ENCODE peak calls at places on chromosomes 16 and 17, in ten cellular contexts. K is germinal center; B is glutamatergic neuron; I is NCI-H187; V is T-helper 2 cell; T is stimulated activated CD8-positive, alpha-beta memory T cell treated with anti-CD3 and anti-CD28 coated beads, Interleukin-4, amount 100 ng/mL, for 24 hours; D is cardiac muscle cell; H is mesendoderm; Q is stimulated activated CD4-positive, alpha-beta T cell treated with anti-CD3 and anti-CD28 coated beads, Interleukin-15, amount 100 ng/mL, for 24 hours; C is heart right ventricle. X is an unnamed sample.

GRCh38 chr16:68920349-68920748 is 77.0 kb downstream of the TANGO6 start:
- DNase-seq in K (no peak), B (no peak), I (no peak), V (no peak), T (no peak), D (no peak), H (no peak), Q (no peak), C (no peak), X (no peak)

GRCh38 chr16:12257926-12258561 is 281.5 kb downstream of the SNX29 start:
- DNase-seq in K (no peak), B (peak), I (peak), V (no peak), T (no peak), D (peak), H (peak), Q (no peak), C (no peak), X (peak)

GRCh38 chr17:32910769-32911168 is 17.2 kb upstream of the TMEM98 start:
- DNase-seq in K (no peak), B (no peak), I (no peak), V (no peak), T (no peak), D (no peak), H (no peak), Q (no peak), C (no peak), X (no peak)

GRCh38 chr17:49836111-49837030 is 11.5 kb downstream of the TAC4 start:
- DNase-seq in K (no peak), B (no peak), I (no peak), V (no peak), T (no peak), D (no peak), H (peak), Q (no peak), C (no peak), X (no peak)

GRCh38 chr17:82791532-82791931 is 39.7 kb downstream of the TBCD start:
- DNase-seq in K (no peak), B (no peak), I (no peak), V (no peak), T (no peak), D (no peak), H (no peak), Q (no peak), C (no peak), X (no peak)

GRCh38 chr17:34706029-34706428 is 126.6 kb downstream of the TMEM132E start:
- DNase-seq in K (no peak), B (no peak), I (no peak), V (no peak), T (no peak), D (peak), H (peak), Q (peak), C (peak), X (no peak)

GRCh38 chr17:64128787-64129514 is 993 bp downstream of the ERN1 start:
- DNase-seq in K (no peak), B (no peak), I (no peak), V (no peak), T (no peak), D (no peak), H (peak), Q (no peak), C (no peak), X (no peak)

GRCh38 chr17:17868637-17869522 is 32.1 kb upstream of the SREBF1 start:
- DNase-seq in K (no peak), B (no peak), I (no peak), V (no peak), T (no peak), D (no peak), H (peak), Q (no peak), C (no peak), X (no peak)

GRCh38 chr17:79960788-79961522 is 74.7 kb downstream of the TBC1D16 start:
- DNase-seq in K (no peak), B (no peak), I (no peak), V (no peak), T (no peak), D (no peak), H (no peak), Q (no peak), C (no peak), X (no peak)

GRCh38 chr16:69820926-69821541 is 58.9 kb downstream of the WWP2 start:
- DNase-seq in K (no peak), B (no peak), I (no peak), V (no peak), T (no peak), D (no peak), H (no peak), Q (no peak), C (no peak), X (peak)

GRCh38 chr17:37137070-37137610 is 188.4 kb downstream of the AATF start:
- DNase-seq in K (no peak), B (no peak), I (no peak), V (no peak), T (no peak), D (no peak), H (peak), Q (no peak), C (no peak), X (no peak)

GRCh38 chr16:81181013-81181720 is 57.3 kb upstream of the BCO1 start:
- DNase-seq in K (no peak), B (peak), I (peak), V (no peak), T (no peak), D (peak), H (peak), Q (no peak), C (peak), X (no peak)

GRCh38 chr17:40153603-40154238 is 13.4 kb downstream of the CASC3 start:
- DNase-seq in K (no peak), B (no peak), I (no peak), V (no peak), T (no peak), D (no peak), H (no peak), Q (peak), C (no peak), X (no peak)

GRCh38 chr17:67565068-67565467 is 152.7 kb upstream of the NOL11 start:
- DNase-seq in K (no peak), B (no peak), I (no peak), V (no peak), T (no peak), D (no peak), H (no peak), Q (no peak), C (no peak), X (no peak)

GRCh38 chr17:6701719-6702118 is 11.4 kb downstream of the SLC13A5 start:
- DNase-seq in K (peak), B (peak), I (no peak), V (no peak), T (peak), D (peak), H (peak), Q (peak), C (no peak), X (peak)

GRCh38 chr16:85498607-85499006 is 114.5 kb upstream of the GSE1 start:
- DNase-seq in K (no peak), B (no peak), I (no peak), V (no peak), T (no peak), D (no peak), H (no peak), Q (no peak), C (no peak), X (no peak)

GRCh38 chr16:35173295-35173694 is 1713.9 kb downstream of the TP53TG3F start:
- DNase-seq in K (no peak), B (no peak), I (no peak), V (no peak), T (no peak), D (no peak), H (no peak), Q (no peak), C (no peak), X (no peak)

GRCh38 chr16:14303182-14303618 is 232.1 kb downstream of the MRTFB start:
- DNase-seq in K (peak), B (no peak), I (no peak), V (no peak), T (no peak), D (peak), H (peak), Q (no peak), C (no peak), X (no peak)

GRCh38 chr17:8391711-8392110 is 5.9 kb downstream of the RNF222 start:
- DNase-seq in K (no peak), B (no peak), I (no peak), V (no peak), T (no peak), D (no peak), H (peak), Q (no peak), C (no peak), X (no peak)

GRCh38 chr16:24315343-24315742 is 59.2 kb downstream of the CACNG3 start:
- DNase-seq in K (no peak), B (no peak), I (no peak), V (no peak), T (no peak), D (no peak), H (no peak), Q (no peak), C (no peak), X (no peak)

GRCh38 chr17:52036416-52036815 is 122.1 kb downstream of the CA10 start:
- DNase-seq in K (no peak), B (no peak), I (no peak), V (no peak), T (no peak), D (no peak), H (no peak), Q (no peak), C (no peak), X (no peak)

GRCh38 chr17:6096201-6097004 is 26.2 kb downstream of the WSCD1 start:
- DNase-seq in K (no peak), B (no peak), I (no peak), V (no peak), T (no peak), D (no peak), H (no peak), Q (no peak), C (no peak), X (no peak)

GRCh38 chr17:39092672-39093250 is 58.7 kb downstream of the PLXDC1 start:
- DNase-seq in K (no peak), B (no peak), I (no peak), V (no peak), T (no peak), D (no peak), H (no peak), Q (no peak), C (no peak), X (no peak)

GRCh38 chr17:79992657-79993389 is 42.8 kb downstream of the TBC1D16 start:
- DNase-seq in K (no peak), B (no peak), I (no peak), V (no peak), T (no peak), D (no peak), H (peak), Q (no peak), C (no peak), X (no peak)

GRCh38 chr16:64269756-64270155 is 852.1 kb downstream of the CDH11 start:
- DNase-seq in K (no peak), B (no peak), I (no peak), V (no peak), T (no peak), D (no peak), H (no peak), Q (no peak), C (no peak), X (no peak)

GRCh38 chr16:79267781-79268180 is 332.8 kb downstream of the MAF start:
- DNase-seq in K (no peak), B (no peak), I (no peak), V (no peak), T (no peak), D (no peak), H (no peak), Q (peak), C (no peak), X (no peak)

GRCh38 chr17:19250421-19251141 is 13.4 kb downstream of the EPN2 start:
- DNase-seq in K (no peak), B (no peak), I (no peak), V (no peak), T (no peak), D (no peak), H (no peak), Q (no peak), C (peak), X (peak)

GRCh38 chr17:81239714-81240555 is 817 bp downstream of the NDUFAF8 start:
- DNase-seq in K (peak), B (peak), I (no peak), V (peak), T (peak), D (no peak), H (no peak), Q (peak), C (no peak), X (no peak)

GRCh38 chr17:83018658-83019193 is 60.7 kb upstream of the METRNL start:
- DNase-seq in K (no peak), B (no peak), I (no peak), V (no peak), T (no peak), D (no peak), H (no peak), Q (no peak), C (no peak), X (no peak)

GRCh38 chr17:50133769-50134099 is 3.8 kb upstream of the SAMD14 start:
- DNase-seq in K (no peak), B (peak), I (no peak), V (no peak), T (no peak), D (no peak), H (no peak), Q (no peak), C (no peak), X (no peak)

GRCh38 chr16:28924762-28925385 is at the start of gene RABEP2:
- DNase-seq in K (peak), B (peak), I (peak), V (peak), T (peak), D (peak), H (peak), Q (peak), C (peak), X (peak)

GRCh38 chr17:78001182-78001581 is 42.7 kb downstream of the TNRC6C start:
- DNase-seq in K (no peak), B (no peak), I (no peak), V (no peak), T (no peak), D (peak), H (peak), Q (no peak), C (no peak), X (no peak)

GRCh38 chr16:57648590-57649442 is 19.3 kb upstream of the ADGRG3 start:
- DNase-seq in K (peak), B (peak), I (peak), V (peak), T (peak), D (peak), H (peak), Q (peak), C (peak), X (peak)

GRCh38 chr17:18182978-18183333 is 672 bp upstream of the ALKBH5 start:
- DNase-seq in K (peak), B (peak), I (no peak), V (peak), T (peak), D (peak), H (no peak), Q (peak), C (peak), X (no peak)

GRCh38 chr17:17999364-18000007 is 26.8 kb downstream of the DRC3 start:
- DNase-seq in K (no peak), B (no peak), I (no peak), V (no peak), T (no peak), D (no peak), H (no peak), Q (no peak), C (no peak), X (peak)

GRCh38 chr17:3669548-3669947 is 936 bp downstream of the EMC6 start:
- DNase-seq in K (no peak), B (no peak), I (no peak), V (no peak), T (no peak), D (no peak), H (no peak), Q (no peak), C (no peak), X (no peak)

GRCh38 chr16:56191807-56192643 is 736 bp downstream of the GNAO1 start:
- DNase-seq in K (no peak), B (peak), I (no peak), V (no peak), T (no peak), D (no peak), H (peak), Q (no peak), C (peak), X (no peak)

GRCh38 chr17:38742431-38743308 is 5.5 kb downstream of the PCGF2 start:
- DNase-seq in K (no peak), B (no peak), I (no peak), V (no peak), T (no peak), D (no peak), H (no peak), Q (no peak), C (no peak), X (peak)

GRCh38 chr17:80287806-80288579 is 27.3 kb downstream of the RNF213 start:
- DNase-seq in K (no peak), B (no peak), I (no peak), V (no peak), T (no peak), D (no peak), H (no peak), Q (no peak), C (no peak), X (no peak)